ENCODE peak calls at places on chromosome 3, in ten cellular contexts. D, S, M, N, H, P, Y, O, Z and L are unnamed samples.

GRCh38 chr3:16203031-16203430 is 28.6 kb downstream of the GALNT15 start:
- DNase-seq in Y (no peak), H (no peak), N (peak), S (peak), D (peak), P (no peak), M (no peak), Z (peak), O (no peak), L (no peak)

GRCh38 chr3:52056521-52056967 is at the start of gene DUSP7:
- DNase-seq in H (no peak), M (peak), Y (peak), O (peak), D (no peak), P (peak), N (peak), Z (peak), S (peak), L (no peak)

GRCh38 chr3:16707260-16707659 is 102.0 kb upstream of the DAZL start:
- DNase-seq in O (no peak), N (no peak), H (no peak), P (no peak), M (no peak), D (no peak), S (no peak), Z (no peak), Y (no peak), L (no peak)

GRCh38 chr3:125556314-125556713 is 36.3 kb upstream of the SNX4 start:
- DNase-seq in Y (no peak), Z (peak), D (peak), O (no peak), N (no peak), P (no peak), H (no peak), S (peak), M (no peak), L (no peak)

GRCh38 chr3:143897558-143898305 is 49.5 kb upstream of the SLC9A9 start:
- DNase-seq in O (no peak), Z (peak), H (no peak), P (no peak), N (peak), M (no peak), Y (no peak), D (peak), S (no peak), L (no peak)

GRCh38 chr3:46091971-46092703 is 64.9 kb upstream of the XCR1 start:
- DNase-seq in M (no peak), O (no peak), Y (no peak), Z (no peak), H (no peak), N (no peak), D (no peak), S (no peak), P (no peak), L (no peak)

GRCh38 chr3:190526787-190527767 is 13.2 kb downstream of the IL1RAP start:
- DNase-seq in S (peak), Z (peak), H (peak), Y (no peak), N (no peak), M (no peak), O (no peak), P (no peak), D (no peak), L (no peak)

GRCh38 chr3:192830279-192831110 is 87.2 kb downstream of the MB21D2 start:
- DNase-seq in P (peak), H (no peak), D (no peak), Y (no peak), S (no peak), M (no peak), O (no peak), N (no peak), Z (no peak), L (no peak)

GRCh38 chr3:16370872-16371740 is 106.1 kb downstream of the OXNAD1 start:
- DNase-seq in D (no peak), Z (no peak), O (no peak), N (no peak), P (peak), S (no peak), Y (no peak), M (no peak), H (no peak), L (no peak)

GRCh38 chr3:14816359-14816758 is 2.4 kb upstream of the FGD5 start:
- DNase-seq in D (no peak), H (no peak), P (no peak), M (no peak), Y (no peak), N (no peak), Z (no peak), S (no peak), O (no peak), L (no peak)

GRCh38 chr3:14812196-14812785 is 6.5 kb upstream of the FGD5 start:
- DNase-seq in H (no peak), O (no peak), Z (no peak), Y (no peak), N (no peak), P (no peak), S (no peak), D (no peak), M (no peak), L (no peak)

GRCh38 chr3:14810795-14811661 is 7.7 kb upstream of the FGD5 start:
- DNase-seq in M (no peak), N (no peak), Y (peak), P (no peak), S (no peak), O (no peak), H (no peak), D (no peak), Z (no peak), L (no peak)

GRCh38 chr3:14811733-14812132 is 7.0 kb upstream of the FGD5 start:
- DNase-seq in M (no peak), P (no peak), H (no peak), O (no peak), D (no peak), Y (no peak), N (no peak), Z (no peak), S (no peak), L (no peak)

GRCh38 chr3:14814473-14814872 is 4.3 kb upstream of the FGD5 start:
- DNase-seq in N (no peak), O (no peak), D (no peak), S (no peak), M (no peak), Z (no peak), Y (no peak), H (no peak), P (no peak), L (no peak)
- TF ChIP-seq CTCF in N (no peak), O (no peak), D (no peak), S (no peak), M (no peak), Z (no peak), Y (no peak), H (no peak), P (no peak), L (no peak)

GRCh38 chr3:103437850-103438249 is 1003.0 kb downstream of the ZPLD1 start:
- DNase-seq in O (no peak), Y (no peak), S (no peak), Z (no peak), M (no peak), P (no peak), N (no peak), H (peak), D (no peak), L (no peak)

GRCh38 chr3:103440539-103441113 is 1005.8 kb downstream of the ZPLD1 start:
- DNase-seq in S (peak), Y (no peak), M (no peak), D (no peak), N (no peak), Z (no peak), H (no peak), P (peak), O (no peak), L (no peak)
- TF ChIP-seq CTCF in S (peak), Y (peak), M (peak), D (peak), N (peak), Z (no peak), H (no peak), P (peak), O (no peak), L (no peak)

DNA sequence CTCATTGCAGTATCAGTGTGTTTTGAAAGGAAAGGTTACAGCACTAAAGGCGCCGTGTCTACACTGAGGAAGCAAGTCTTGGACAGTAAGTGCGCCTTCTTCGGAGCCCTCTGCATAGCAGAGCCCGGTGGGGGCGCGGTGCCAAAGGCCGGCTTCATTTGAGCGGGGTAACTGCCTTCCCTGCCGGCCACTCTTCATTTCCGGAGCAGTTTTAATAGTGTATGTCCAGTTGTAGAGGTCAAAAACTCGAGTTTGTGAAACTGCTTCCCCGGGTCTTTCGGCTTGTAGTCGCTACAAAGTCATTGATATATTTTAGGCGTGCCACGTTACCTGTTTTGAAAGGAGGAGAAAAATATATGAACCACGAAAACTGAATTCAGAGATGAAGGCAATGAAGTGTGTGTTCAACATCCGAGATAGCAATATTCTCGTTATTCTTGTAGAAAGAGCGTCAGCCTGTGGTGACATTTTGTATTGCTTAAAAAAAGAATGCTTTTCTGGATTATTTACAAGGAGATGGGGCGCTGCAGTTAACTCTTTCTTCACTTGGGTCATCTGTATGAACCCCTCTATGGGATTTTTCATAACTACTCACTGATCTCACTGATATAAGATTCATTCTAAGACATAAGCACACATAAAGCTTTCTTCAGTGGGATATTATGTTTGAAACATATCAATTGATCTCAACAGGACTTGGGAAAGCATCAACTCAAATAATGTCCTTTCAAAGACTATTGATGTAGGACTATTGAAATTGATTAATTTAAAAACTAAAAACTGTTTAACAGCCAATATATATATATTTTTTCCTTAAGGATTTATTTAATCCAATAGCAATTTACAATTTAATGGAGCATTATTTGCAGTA is 3.0 kb downstream of the ALCAM start:
- DNase-seq in S (peak), O (peak), H (peak), D (peak), Y (peak), M (peak), P (no peak), N (peak), Z (peak), L (peak)
- TF ChIP-seq CTCF in S (peak), O (peak), H (peak), D (peak), Y (peak), M (peak), P (peak), N (peak), Z (peak), L (no peak)

GRCh38 chr3:55549172-55549571 is 62.1 kb upstream of the WNT5A start:
- DNase-seq in D (peak), O (no peak), N (no peak), S (no peak), Y (no peak), Z (peak), H (no peak), P (no peak), M (no peak), L (no peak)
- TF ChIP-seq CTCF in D (peak), O (peak), N (peak), S (no peak), Y (peak), Z (peak), H (no peak), P (no peak), M (no peak), L (no peak)

DNA sequence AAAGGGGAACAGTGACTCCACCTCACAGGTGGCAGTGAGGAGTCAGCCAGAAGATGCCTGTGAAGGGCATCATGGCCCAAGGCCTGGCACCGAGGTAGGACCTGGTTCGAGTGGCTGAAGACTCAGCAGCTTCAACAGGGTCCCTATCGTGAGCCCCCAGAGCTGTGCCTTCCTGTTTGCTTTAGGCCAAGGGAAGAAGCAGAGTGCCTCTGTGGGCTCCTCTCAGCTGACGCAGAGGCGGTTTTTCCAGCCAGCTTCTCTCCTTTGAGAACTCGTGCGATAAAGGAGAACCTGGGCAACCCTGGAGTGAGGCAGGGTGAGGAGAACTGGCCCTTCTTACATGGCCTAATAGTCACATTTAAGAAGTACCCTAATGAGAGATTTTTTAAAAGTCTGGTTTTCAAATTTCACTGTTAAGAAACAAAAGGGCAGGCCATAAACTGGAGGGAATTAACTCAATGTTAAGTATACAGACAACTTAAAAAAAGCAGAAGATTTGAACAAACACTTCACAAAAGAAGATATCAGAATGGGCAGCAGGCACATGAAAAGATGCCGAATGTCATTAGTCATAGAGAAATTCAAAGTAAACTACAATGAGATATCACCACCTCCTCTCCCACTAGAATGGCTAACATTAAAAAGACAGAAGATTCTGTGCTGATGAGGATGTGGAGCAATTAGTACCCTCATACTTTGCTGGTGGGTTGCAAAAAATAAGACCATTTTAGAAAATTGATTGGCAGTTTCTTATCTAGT is 23.1 kb upstream of the MRPS22 start:
- DNase-seq in H (no peak), N (no peak), P (no peak), O (no peak), M (no peak), Y (no peak), Z (no peak), D (no peak), S (no peak), L (no peak)
- TF ChIP-seq CTCF in H (no peak), N (no peak), P (no peak), O (no peak), M (no peak), Y (no peak), Z (no peak), D (no peak), S (no peak), L (no peak)

DNA sequence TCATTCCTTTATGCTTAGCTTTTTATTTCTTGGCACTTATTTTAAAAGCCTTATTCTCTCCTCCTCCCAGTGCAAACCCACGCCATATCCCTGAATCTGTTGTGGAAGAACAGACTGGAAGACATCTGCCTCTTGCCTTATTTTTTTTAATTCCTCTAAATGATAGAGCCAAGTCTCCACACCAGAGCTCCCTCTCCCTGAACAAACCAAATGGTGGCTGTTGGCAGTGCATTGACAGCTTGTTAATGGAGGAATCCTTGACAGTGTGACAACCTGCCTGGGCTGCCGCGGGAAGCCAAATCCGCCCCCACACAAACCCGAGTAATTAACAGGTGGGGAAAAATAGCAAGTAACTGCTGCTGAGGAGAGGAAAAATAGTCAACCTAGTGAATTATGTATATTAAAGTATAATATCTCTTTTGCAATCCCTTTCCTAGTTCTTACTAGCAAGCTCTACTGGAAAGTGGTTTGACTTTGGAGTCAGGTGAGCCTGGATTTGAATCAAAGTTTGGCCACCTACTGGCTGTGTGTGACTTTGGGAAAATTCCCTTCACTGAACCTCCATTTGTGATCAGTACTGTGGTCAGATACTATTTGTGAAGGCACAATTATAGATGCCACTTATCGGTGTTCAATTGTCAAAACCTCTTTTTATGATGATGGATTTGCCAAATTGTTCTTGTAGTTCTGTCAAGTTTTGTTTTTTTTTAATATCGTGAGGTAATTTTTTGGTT is 589.6 kb downstream of the PDCD6IP start:
- DNase-seq in Y (peak), N (no peak), H (no peak), O (no peak), S (peak), D (no peak), M (no peak), Z (no peak), P (no peak), L (no peak)
- TF ChIP-seq CTCF in Y (peak), N (peak), H (no peak), O (no peak), S (no peak), D (no peak), M (peak), Z (no peak), P (no peak), L (no peak)

DNA sequence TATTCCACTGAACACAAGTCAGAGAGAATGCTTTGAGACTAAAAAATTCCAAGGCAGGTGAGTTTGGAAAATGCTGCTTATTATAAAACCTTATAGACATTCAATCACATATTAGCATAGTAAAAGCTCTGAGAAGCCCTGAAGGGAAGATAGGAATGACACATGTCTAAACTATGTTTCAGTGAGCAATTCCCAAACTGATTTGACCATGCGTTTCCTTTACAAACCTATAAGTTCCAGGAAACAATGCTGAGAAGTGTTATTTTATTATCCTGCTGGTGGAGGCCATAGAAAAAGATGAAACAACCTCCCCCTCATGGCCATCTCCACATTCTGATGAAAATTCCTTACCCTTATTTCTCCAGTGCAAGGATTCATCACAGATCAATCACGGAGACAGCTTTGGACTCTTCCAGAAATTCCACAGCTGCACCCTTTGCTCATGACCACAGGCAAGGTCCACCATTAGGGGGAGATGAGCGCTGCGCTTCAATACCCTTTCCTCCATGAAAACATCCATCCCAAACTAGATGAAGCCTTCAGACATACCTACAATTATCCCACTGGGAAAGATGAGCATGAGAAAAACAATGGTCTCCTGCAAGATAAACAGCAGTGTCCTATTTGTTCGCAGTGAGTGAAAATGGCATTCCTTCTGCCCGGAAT is 372.2 kb downstream of the MAGI1 start:
- DNase-seq in O (no peak), P (no peak), N (peak), D (peak), H (no peak), Y (no peak), M (no peak), S (no peak), Z (peak), L (no peak)
- TF ChIP-seq CTCF in O (no peak), P (no peak), N (no peak), D (peak), H (no peak), Y (peak), M (no peak), S (no peak), Z (peak), L (no peak)

GRCh38 chr3:4672727-4673126 is 179.6 kb downstream of the ITPR1 start:
- DNase-seq in N (no peak), P (no peak), Y (no peak), Z (no peak), O (no peak), H (no peak), S (no peak), M (no peak), D (no peak), L (no peak)

GRCh38 chr3:4665197-4665596 is 172.0 kb downstream of the ITPR1 start:
- DNase-seq in O (no peak), D (no peak), P (no peak), Y (no peak), N (no peak), M (no peak), Z (no peak), S (no peak), H (no peak), L (no peak)

GRCh38 chr3:4674216-4674615 is 181.1 kb downstream of the ITPR1 start:
- DNase-seq in D (no peak), P (no peak), M (no peak), H (no peak), O (no peak), N (no peak), Y (no peak), Z (peak), S (no peak), L (no peak)

GRCh38 chr3:4666078-4666477 is 172.9 kb downstream of the ITPR1 start:
- DNase-seq in D (no peak), P (no peak), O (no peak), N (no peak), Z (no peak), S (no peak), H (no peak), M (no peak), Y (no peak), L (no peak)

DNA sequence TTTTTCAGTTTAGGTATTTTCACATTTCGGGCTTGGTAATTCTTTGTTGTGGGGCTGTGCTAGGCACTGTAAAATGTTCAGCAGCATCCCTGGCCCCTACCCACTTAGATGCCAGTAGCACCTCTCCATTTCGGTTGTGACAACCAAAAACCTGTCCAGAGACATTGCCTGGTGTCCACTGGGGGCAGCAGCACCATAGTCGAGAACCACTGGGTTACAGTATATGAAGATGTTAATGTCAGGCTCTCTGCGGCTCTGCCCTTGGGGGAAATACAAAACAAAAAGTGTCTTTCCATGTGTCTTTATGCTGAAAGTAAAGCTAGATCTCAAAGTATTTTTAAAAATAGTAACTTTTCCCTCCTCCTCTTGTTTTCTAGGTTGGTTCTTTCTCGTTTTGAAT is 177.2 kb downstream of the ITPR1 start:
- DNase-seq in N (no peak), Y (peak), H (peak), M (no peak), D (no peak), O (no peak), Z (no peak), S (no peak), P (peak), L (no peak)
- TF ChIP-seq CTCF in N (peak), Y (peak), H (peak), M (peak), D (peak), O (no peak), Z (peak), S (peak), P (peak), L (no peak)